ENCODE peak calls at places on chromosomes 11 and 22, in four cellular contexts. S is body of pancreas, G is cardiac muscle cell, X is MM.1S. J is an unnamed sample.

GRCh38 chr22:46614070-46614931 is 5.9 kb upstream of the GRAMD4 start:
- DNase-seq in S (no peak), G (no peak), X (peak; percentile 92), J (no peak)

GRCh38 chr11:11979487-11980117 is 28.8 kb downstream of the DKK3 start:
- DNase-seq in S (peak; percentile 38), X (no peak), G (peak; percentile 67), J (no peak)

GRCh38 chr11:538431-539051 is 1.2 kb downstream of the LRRC56 start:
- DNase-seq in G (no peak), X (no peak), S (no peak), J (no peak)

GRCh38 chr11:23778971-23779370 is 717.9 kb upstream of the LUZP2 start:
- DNase-seq in S (no peak), X (no peak), G (no peak), J (no peak)

GRCh38 chr11:66044757-66045156 is 4.2 kb downstream of the GAL3ST3 start:
- DNase-seq in X (no peak), G (no peak), S (no peak), J (no peak)

GRCh38 chr11:93648168-93648567 is 13.3 kb upstream of the CEP295 start:
- DNase-seq in S (no peak), G (peak; percentile 11), X (no peak), J (no peak)

GRCh38 chr22:24128024-24128423 is 53.3 kb upstream of the SUSD2 start:
- DNase-seq in S (no peak), X (no peak), G (no peak), J (no peak)

GRCh38 chr11:68677432-68677831 is 6.9 kb upstream of the GAL start:
- DNase-seq in G (no peak), X (no peak), S (peak; percentile 68), J (peak; percentile 74)

GRCh38 chr11:76459299-76459698 is 14.5 kb downstream of the EMSY start:
- DNase-seq in S (no peak), G (no peak), X (no peak), J (no peak)

GRCh38 chr22:27842994-27843431 is 41.5 kb upstream of the MN1 start:
- DNase-seq in S (no peak), X (no peak), G (no peak), J (no peak)

GRCh38 chr22:32130464-32130863 is 28.6 kb downstream of the C22orf42 start:
- DNase-seq in X (no peak), G (no peak), S (no peak), J (no peak)

GRCh38 chr11:67289651-67290479 is 762 bp downstream of the ANKRD13D start:
- DNase-seq in G (no peak), X (no peak), S (no peak), J (no peak)

GRCh38 chr11:67288198-67288451 is 978 bp upstream of the ANKRD13D start:
- DNase-seq in X (no peak), G (no peak), S (no peak), J (no peak)

GRCh38 chr11:67289226-67289650 is at the start of gene ANKRD13D:
- DNase-seq in S (peak; percentile 50), X (no peak), G (no peak), J (no peak)

GRCh38 chr11:67287355-67288197 is 1.5 kb upstream of the ANKRD13D start:
- DNase-seq in G (no peak), S (no peak), X (no peak), J (no peak)

GRCh38 chr11:67288452-67289225 is 464 bp upstream of the ANKRD13D start:
- DNase-seq in X (peak; percentile 93), S (peak; percentile 86), G (peak; percentile 94), J (peak; percentile 94)
- TF ChIP-seq CTCF in X (peak; percentile 21), S (peak; percentile 53), G (peak; percentile 34), J (peak; percentile 55)

DNA sequence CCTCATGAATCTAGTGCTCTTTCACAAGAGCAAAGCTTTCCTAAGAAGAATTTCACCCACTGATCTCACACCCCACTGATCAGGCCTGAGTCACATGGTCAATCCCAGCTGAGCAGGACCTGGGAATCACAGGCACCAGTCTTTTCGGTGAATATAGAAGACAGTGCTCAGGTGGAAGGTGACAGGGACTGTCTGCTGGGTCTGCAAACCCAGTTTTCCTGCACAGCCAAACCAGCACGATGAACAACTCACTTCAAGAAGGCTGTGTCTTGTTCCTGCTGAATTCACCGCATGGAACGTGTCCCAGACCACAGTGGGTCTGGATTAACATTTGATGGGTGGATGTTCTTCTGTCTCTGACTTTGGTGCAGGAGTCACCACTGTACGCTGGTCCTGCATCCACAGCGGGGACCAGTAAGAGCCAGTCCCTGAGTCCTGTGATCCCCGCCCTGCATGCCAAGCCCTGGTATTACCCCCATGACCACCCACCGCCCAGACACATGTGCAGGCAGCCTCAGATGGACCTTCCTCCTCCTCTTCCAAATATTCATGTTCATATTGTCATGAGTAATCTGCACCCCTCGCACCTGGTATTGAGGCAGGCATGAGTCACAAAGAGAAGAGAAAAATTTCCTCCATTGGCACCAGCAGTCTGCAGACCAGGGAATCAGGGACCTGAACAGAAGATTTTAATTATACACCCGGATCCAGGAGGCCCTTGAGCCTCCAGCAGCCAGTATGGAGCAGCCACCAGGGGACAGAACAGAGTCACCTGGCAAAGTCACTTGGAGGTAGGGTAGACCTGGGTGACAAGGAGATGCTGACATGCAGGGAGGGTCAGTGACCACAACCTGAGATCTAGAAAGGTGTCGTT is 8.6 kb upstream of the IGLL5 start:
- DNase-seq in X (peak; percentile 47), G (no peak), S (no peak), J (no peak)
- TF ChIP-seq CTCF in X (peak; percentile 53), G (no peak), S (no peak), J (no peak)

GRCh38 chr11:33135216-33135615 is 26.1 kb downstream of the CSTF3 start:
- DNase-seq in X (no peak), G (peak; percentile 42), S (no peak), J (no peak)
- TF ChIP-seq CTCF in X (no peak), G (no peak), S (no peak), J (no peak)

GRCh38 chr11:110501428-110501827 is 71.7 kb downstream of the FDX1 start:
- DNase-seq in X (no peak), G (no peak), S (no peak), J (no peak)
- TF ChIP-seq CTCF in X (no peak), G (no peak), S (no peak), J (no peak)

GRCh38 chr11:108592591-108593213 is 866 bp downstream of the EXPH5 start:
- DNase-seq in X (peak; percentile 30), G (peak; percentile 44), S (peak; percentile 30), J (peak; percentile 37)
- TF ChIP-seq CTCF in X (no peak), G (no peak), S (no peak), J (no peak)

DNA sequence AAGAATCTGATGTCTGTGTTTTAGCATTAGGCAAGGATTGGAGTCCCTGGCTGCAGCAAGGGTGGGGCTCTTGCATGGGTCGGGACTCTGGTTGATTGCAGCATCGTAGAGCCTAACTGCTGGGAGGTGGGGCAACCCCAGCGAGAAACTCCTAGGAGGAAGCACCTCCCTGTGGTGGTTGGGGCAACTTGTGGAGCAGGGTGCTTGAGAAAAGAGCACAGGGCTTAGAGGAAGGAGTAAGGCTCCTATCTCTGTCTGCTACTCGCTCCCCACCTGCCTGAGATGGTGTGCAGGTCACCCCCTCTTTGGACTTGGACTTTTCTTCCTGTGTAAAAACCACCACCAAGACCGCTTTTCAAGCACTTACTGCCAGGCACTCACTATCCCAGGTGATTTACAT is 15.6 kb downstream of the SREBF2 start:
- DNase-seq in X (no peak), S (no peak), G (no peak), J (no peak)
- TF ChIP-seq CTCF in X (no peak), S (no peak), G (no peak), J (no peak)

GRCh38 chr22:26393929-26394328 is 35.1 kb upstream of the ASPHD2 start:
- DNase-seq in X (no peak), S (no peak), G (no peak), J (no peak)
- TF ChIP-seq CTCF in X (no peak), S (no peak), G (no peak), J (peak; percentile 35)

GRCh38 chr11:8730697-8731020 is 48.1 kb downstream of the RPL27A start:
- DNase-seq in G (no peak), S (no peak), X (no peak), J (no peak)

GRCh38 chr11:8731647-8732188 is 49.1 kb downstream of the RPL27A start:
- DNase-seq in X (no peak), G (no peak), S (no peak), J (no peak)

GRCh38 chr11:8732276-8732675 is 49.7 kb downstream of the RPL27A start:
- DNase-seq in S (no peak), X (peak; percentile 61), G (no peak), J (no peak)

GRCh38 chr11:8728566-8728965 is 46.0 kb downstream of the RPL27A start:
- DNase-seq in G (no peak), S (no peak), X (no peak), J (no peak)

GRCh38 chr11:8729837-8730696 is 47.5 kb downstream of the RPL27A start:
- DNase-seq in S (no peak), X (no peak), G (no peak), J (no peak)
- TF ChIP-seq CTCF in S (no peak), X (no peak), G (peak; percentile 6), J (no peak)

GRCh38 chr11:81705283-81705682 is 1028.4 kb downstream of the FAM181B start:
- DNase-seq in G (no peak), X (no peak), S (no peak), J (no peak)

GRCh38 chr11:81707881-81708280 is 1025.8 kb downstream of the FAM181B start:
- DNase-seq in S (no peak), G (no peak), X (no peak), J (no peak)
- TF ChIP-seq CTCF in S (no peak), G (peak; percentile 17), X (peak; percentile 28), J (peak; percentile 21)

GRCh38 chr11:10454506-10454901 is 560 bp upstream of the AMPD3 start:
- DNase-seq in S (no peak), X (no peak), G (no peak), J (no peak)

GRCh38 chr11:10453261-10453660 is 1.8 kb upstream of the AMPD3 start:
- DNase-seq in S (no peak), G (no peak), X (no peak), J (no peak)

GRCh38 chr11:10451399-10452116 is 3.5 kb upstream of the AMPD3 start:
- DNase-seq in X (no peak), G (peak; percentile 72), S (no peak), J (no peak)

GRCh38 chr11:10452211-10452767 is 2.8 kb upstream of the AMPD3 start:
- DNase-seq in G (no peak), X (no peak), S (no peak), J (no peak)

GRCh38 chr11:10450451-10451398 is 4.3 kb upstream of the AMPD3 start:
- DNase-seq in X (peak; percentile 13), G (peak; percentile 50), S (peak; percentile 77), J (peak; percentile 50)
- TF ChIP-seq CTCF in X (peak; percentile 34), G (peak; percentile 56), S (peak; percentile 68), J (peak; percentile 75)

J was measured in glutamatergic neuron.